ENCODE peak calls at places on chromosomes 12 and 14, in eight cellular contexts. A is keratinocyte, R is spleen, J is GM23248, I is SK-N-SH, X is upper lobe of right lung, V is right cardiac atrium, N is AG04450. B is an unnamed sample.

GRCh38 chr14:55129086-55129427 is at the start of gene LGALS3:
- DNase-seq in J (peak), V (peak), A (no peak), N (no peak), X (peak), I (peak), R (peak), B (peak)

GRCh38 chr12:61713121-61713520 is 547.1 kb upstream of the USP15 start:
- DNase-seq in J (peak), N (no peak), A (no peak), X (no peak), I (no peak), V (no peak), R (no peak), B (no peak)

GRCh38 chr12:31590730-31591307 is at the start of gene DENND5B:
- DNase-seq in A (no peak), R (peak), X (peak), J (peak), V (peak), I (peak), N (no peak), B (no peak)

GRCh38 chr12:132152411-132152821 is 8.2 kb downstream of the NOC4L start:
- DNase-seq in A (no peak), V (no peak), X (peak), I (no peak), R (no peak), N (no peak), J (no peak), B (no peak)

GRCh38 chr12:52023182-52023975 is 16.6 kb downstream of the TAMALIN start:
- DNase-seq in I (peak), R (peak), A (no peak), X (peak), N (no peak), V (peak), J (peak), B (no peak)

GRCh38 chr12:7310070-7310469 is 6.2 kb downstream of the ACSM4 start:
- DNase-seq in V (no peak), A (no peak), R (no peak), J (no peak), I (no peak), N (no peak), X (no peak), B (no peak)

GRCh38 chr12:49357099-49357678 is 10.1 kb upstream of the SPATS2 start:
- DNase-seq in J (peak), R (no peak), X (no peak), V (no peak), A (no peak), I (peak), N (peak), B (no peak)

GRCh38 chr14:100192250-100192671 is 32.8 kb upstream of the DEGS2 start:
- DNase-seq in I (no peak), X (peak), V (peak), N (no peak), J (no peak), A (no peak), R (peak), B (no peak)

GRCh38 chr12:67827820-67828383 is 161.3 kb upstream of the IFNG-AS1 start:
- DNase-seq in V (no peak), I (peak), X (no peak), A (peak), J (peak), N (peak), R (no peak), B (peak)

GRCh38 chr12:110741371-110741770 is 1.3 kb downstream of the PPP1CC start:
- DNase-seq in J (peak), I (no peak), V (no peak), A (no peak), N (no peak), X (no peak), R (no peak), B (no peak)

GRCh38 chr12:70278945-70279344 is 35.7 kb downstream of the CNOT2 start:
- DNase-seq in I (no peak), R (no peak), N (no peak), A (no peak), V (no peak), J (no peak), X (no peak), B (no peak)

GRCh38 chr14:24367506-24368214 is at the start of gene NFATC4:
- DNase-seq in A (no peak), N (peak), V (peak), R (no peak), I (peak), J (peak), X (no peak), B (no peak)

GRCh38 chr12:51397670-51398069 is 6.5 kb upstream of the GALNT6 start:
- DNase-seq in I (no peak), X (no peak), J (no peak), V (no peak), R (no peak), A (no peak), N (no peak), B (no peak)

GRCh38 chr14:105765893-105766614 is 239.7 kb downstream of the TMEM121 start:
- DNase-seq in I (no peak), J (no peak), V (no peak), X (peak), A (no peak), R (peak), N (no peak), B (no peak)

GRCh38 chr12:21980544-21980943 is 39.3 kb upstream of the ABCC9 start:
- DNase-seq in X (no peak), V (no peak), J (no peak), N (no peak), I (no peak), A (no peak), R (no peak), B (no peak)

GRCh38 chr12:51071663-51072062 is 11.7 kb downstream of the CSRNP2 start:
- DNase-seq in A (no peak), J (no peak), I (no peak), X (no peak), V (no peak), R (no peak), N (peak), B (no peak)

GRCh38 chr12:55797550-55797949 is 20.0 kb downstream of the SARNP start:
- DNase-seq in R (no peak), A (no peak), J (no peak), I (no peak), V (no peak), N (no peak), X (no peak), B (no peak)

GRCh38 chr14:61569783-61570182 is 125.5 kb upstream of the HIF1A start:
- DNase-seq in N (no peak), V (peak), J (peak), A (no peak), R (peak), X (peak), I (no peak), B (peak)

GRCh38 chr14:106518054-106518943 is 991.9 kb downstream of the TMEM121 start:
- DNase-seq in N (no peak), I (peak), X (peak), V (peak), R (peak), J (no peak), A (no peak), B (no peak)

GRCh38 chr12:79454338-79454777 is 236.4 kb downstream of the PAWR start:
- DNase-seq in V (no peak), R (no peak), A (no peak), X (no peak), J (peak), I (no peak), N (peak), B (no peak)

GRCh38 chr12:62866451-62867082 is 68.4 kb downstream of the PPM1H start:
- DNase-seq in I (no peak), X (no peak), N (peak), A (no peak), V (no peak), R (no peak), J (peak), B (no peak)

GRCh38 chr14:52349731-52350130 is 35.6 kb downstream of the PTGER2 start:
- DNase-seq in R (no peak), J (no peak), N (no peak), A (no peak), I (no peak), V (no peak), X (no peak), B (no peak)

GRCh38 chr14:41403360-41403759 is 203.3 kb upstream of the LRFN5 start:
- DNase-seq in V (no peak), J (no peak), I (no peak), R (no peak), N (no peak), A (no peak), X (no peak), B (no peak)

GRCh38 chr12:61546296-61546695 is 713.9 kb upstream of the USP15 start:
- DNase-seq in A (no peak), N (no peak), V (no peak), X (no peak), R (no peak), I (no peak), J (no peak), B (no peak)

GRCh38 chr12:57842342-57843294 is 3.9 kb downstream of the CTDSP2 start:
- DNase-seq in J (peak), X (no peak), I (no peak), V (no peak), N (no peak), R (no peak), A (no peak), B (no peak)

GRCh38 chr12:31206038-31206670 is 119.8 kb downstream of the SINHCAF start:
- DNase-seq in V (no peak), R (no peak), J (peak), N (no peak), A (peak), X (no peak), I (no peak), B (no peak)

GRCh38 chr12:124927325-124928094 is 13.1 kb upstream of the UBC start:
- DNase-seq in I (peak), A (no peak), V (peak), X (peak), J (peak), R (peak), N (no peak), B (peak)

GRCh38 chr12:52517005-52517835 is 3.0 kb downstream of the KRT5 start:
- DNase-seq in J (no peak), X (no peak), I (no peak), N (no peak), R (no peak), V (no peak), A (peak), B (no peak)

GRCh38 chr12:90575995-90576394 is 379.0 kb downstream of the CCER1 start:
- DNase-seq in R (no peak), I (no peak), J (no peak), X (no peak), A (no peak), V (no peak), N (no peak), B (no peak)

GRCh38 chr12:94867066-94867855 is 136.2 kb downstream of the NDUFA12 start:
- DNase-seq in I (no peak), N (no peak), X (no peak), J (no peak), R (no peak), V (no peak), A (no peak), B (no peak)

GRCh38 chr14:38127784-38128183 is 79.9 kb upstream of the SSTR1 start:
- DNase-seq in N (no peak), V (no peak), I (no peak), R (no peak), X (no peak), A (no peak), J (peak), B (no peak)

GRCh38 chr12:19794116-19794515 is 354.8 kb downstream of the AEBP2 start:
- DNase-seq in X (no peak), N (no peak), R (no peak), J (no peak), I (no peak), V (no peak), A (no peak), B (no peak)

GRCh38 chr12:132161796-132162507 is 17.7 kb downstream of the NOC4L start:
- DNase-seq in V (no peak), N (no peak), I (no peak), A (no peak), J (no peak), X (peak), R (peak), B (no peak)

GRCh38 chr14:77303417-77304156 is 17.1 kb downstream of the POMT2 start:
- DNase-seq in I (no peak), X (no peak), A (peak), V (no peak), N (peak), J (peak), R (no peak), B (no peak)

GRCh38 chr14:61438860-61439765 is 117.7 kb downstream of the PRKCH start:
- DNase-seq in A (no peak), I (no peak), R (no peak), V (peak), J (peak), N (no peak), X (peak), B (no peak)

GRCh38 chr14:70906785-70907171 is 481 bp upstream of the PCNX1 start:
- DNase-seq in I (no peak), N (no peak), R (no peak), X (no peak), J (peak), V (no peak), A (no peak), B (no peak)
- H3K27ac ChIP-seq in I (peak), N (peak), R (peak), X (peak), J (peak), V (peak), A (peak), B (peak)

GRCh38 chr14:75063491-75064204 is at the start of gene ACYP1:
- DNase-seq in N (peak), X (peak), I (peak), R (peak), V (peak), A (no peak), J (peak), B (peak)
- H3K27ac ChIP-seq in N (peak), X (peak), I (peak), R (peak), V (peak), A (peak), J (no peak), B (peak)

GRCh38 chr12:118315821-118316220 is 56.9 kb downstream of the TAOK3 start:
- DNase-seq in A (no peak), N (no peak), V (no peak), X (no peak), J (peak), I (no peak), R (no peak), B (no peak)

GRCh38 chr12:118307069-118307954 is 65.4 kb downstream of the TAOK3 start:
- DNase-seq in N (peak), A (peak), R (no peak), X (no peak), J (peak), I (no peak), V (no peak), B (no peak)

GRCh38 chr12:118310320-118310719 is 62.4 kb downstream of the TAOK3 start:
- DNase-seq in I (no peak), N (no peak), V (no peak), X (no peak), J (no peak), A (no peak), R (no peak), B (no peak)

GRCh38 chr12:118312578-118312977 is 60.1 kb downstream of the TAOK3 start:
- DNase-seq in R (no peak), N (no peak), X (no peak), I (no peak), J (peak), A (no peak), V (no peak), B (no peak)

DNA sequence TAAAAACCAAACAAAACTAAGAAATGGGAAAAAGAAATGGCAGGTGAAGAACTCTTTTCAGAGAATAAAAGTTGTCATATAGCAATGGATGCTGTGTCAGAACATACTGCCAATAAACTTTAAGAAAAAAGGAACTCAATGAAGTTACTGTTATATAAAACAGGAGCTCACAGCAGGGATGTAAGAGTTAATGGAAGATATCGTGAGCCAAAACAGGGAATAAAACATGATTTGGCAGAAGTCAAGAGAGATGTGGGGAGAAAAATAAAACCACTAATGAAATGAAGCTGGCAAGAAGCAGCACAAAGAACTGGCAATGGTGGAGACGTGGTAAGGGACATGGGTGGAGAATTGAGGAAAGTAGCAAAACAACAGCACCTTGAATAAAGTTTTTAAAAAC is 61.0 kb downstream of the TAOK3 start:
- DNase-seq in R (no peak), X (no peak), J (no peak), A (no peak), V (no peak), I (no peak), N (no peak), B (no peak)
- H3K27ac ChIP-seq in R (no peak), X (no peak), J (no peak), A (no peak), V (no peak), I (peak), N (no peak), B (peak)

GRCh38 chr12:16610006-16610520 is 4.1 kb upstream of the LMO3 start:
- DNase-seq in X (no peak), A (no peak), I (no peak), J (no peak), R (no peak), V (no peak), N (no peak), B (no peak)
- H3K27ac ChIP-seq in X (peak), A (no peak), I (no peak), J (no peak), R (no peak), V (peak), N (no peak), B (no peak)

DNA sequence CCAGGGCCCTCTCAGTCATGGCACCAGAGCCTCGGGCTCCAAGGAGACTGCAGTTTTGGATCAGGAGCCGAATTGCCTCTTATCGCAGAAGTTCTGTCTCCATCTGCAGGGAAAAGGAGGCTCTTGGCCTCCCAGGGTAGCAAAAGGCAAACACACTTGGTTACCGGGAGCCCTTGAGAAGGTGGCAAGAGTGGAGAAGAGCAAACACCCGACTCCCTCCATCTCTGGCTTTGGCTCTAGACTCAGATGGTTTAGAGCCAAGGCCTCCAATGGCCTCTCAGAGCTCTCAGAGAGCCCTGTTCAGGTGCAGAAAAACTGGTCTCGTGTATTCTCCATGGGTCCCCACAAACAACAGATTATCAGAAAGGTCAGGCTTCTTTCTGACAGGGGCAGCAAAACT is 44.6 kb downstream of the NINJ2 start:
- DNase-seq in X (no peak), V (no peak), I (no peak), R (no peak), N (no peak), J (no peak), A (no peak), B (no peak)
- H3K27ac ChIP-seq in X (peak), V (peak), I (no peak), R (no peak), N (no peak), J (no peak), A (no peak), B (no peak)

GRCh38 chr14:22502551-22502950 is 86.5 kb downstream of the DAD1 start:
- DNase-seq in V (no peak), A (no peak), X (no peak), J (no peak), R (no peak), I (no peak), N (no peak), B (no peak)
- H3K27ac ChIP-seq in V (peak), A (no peak), X (no peak), J (no peak), R (no peak), I (no peak), N (no peak), B (no peak)

GRCh38 chr12:29738416-29738815 is 45.3 kb downstream of the TMTC1 start:
- DNase-seq in J (peak), A (no peak), R (no peak), X (no peak), I (no peak), V (no peak), N (no peak), B (no peak)
- H3K27ac ChIP-seq in J (peak), A (no peak), R (no peak), X (no peak), I (no peak), V (no peak), N (no peak), B (no peak)

DNA sequence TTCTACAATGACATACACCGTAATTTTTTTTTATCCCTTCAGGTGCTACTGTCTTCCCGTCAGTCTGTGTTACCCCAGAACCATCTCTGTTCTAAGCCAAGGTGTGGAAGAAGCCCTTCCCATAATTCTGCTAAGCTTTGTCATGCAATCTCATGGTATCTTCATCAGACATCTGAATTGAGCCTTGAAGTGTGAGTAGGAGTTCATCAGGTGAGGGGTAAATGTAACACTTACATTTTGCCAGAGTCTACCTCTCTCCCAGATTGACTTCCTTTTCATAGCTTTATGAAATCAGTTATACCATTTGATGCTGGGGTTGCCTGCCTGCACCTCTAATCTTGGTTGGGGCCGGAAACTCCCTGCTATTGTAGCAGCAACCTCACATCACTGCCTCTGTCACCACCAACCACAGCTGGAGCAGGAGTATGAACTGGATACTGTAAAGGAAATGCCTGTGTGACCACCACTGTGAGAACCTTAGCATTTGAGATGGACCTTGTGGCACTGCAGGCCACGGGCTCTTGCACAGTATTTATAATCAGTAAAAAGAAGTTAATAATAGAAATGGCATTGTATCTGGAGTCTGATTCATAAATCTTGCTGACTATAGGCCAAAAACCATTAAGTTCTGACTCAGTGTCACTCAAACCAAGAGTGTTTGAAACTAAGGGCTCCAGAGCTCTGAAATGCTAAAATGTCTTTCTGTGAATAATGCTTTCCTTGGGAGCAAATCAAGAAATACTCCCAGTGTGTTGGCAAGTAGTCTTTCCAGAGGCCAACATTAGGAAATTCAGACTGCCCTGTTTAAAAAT is 58.6 kb upstream of the STK38L start:
- DNase-seq in N (no peak), J (peak), V (no peak), X (no peak), A (no peak), I (no peak), R (no peak), B (no peak)
- H3K27ac ChIP-seq in N (no peak), J (peak), V (peak), X (no peak), A (no peak), I (peak), R (no peak), B (no peak)

GRCh38 chr12:103470664-103471063 is 25.1 kb downstream of the C12orf42 start:
- DNase-seq in X (no peak), R (peak), A (peak), N (no peak), I (no peak), J (peak), V (no peak), B (no peak)

GRCh38 chr12:103469716-103470115 is 26.1 kb downstream of the C12orf42 start:
- DNase-seq in A (no peak), J (peak), V (no peak), X (no peak), I (no peak), R (no peak), N (no peak), B (no peak)

GRCh38 chr12:103475073-103475472 is 20.7 kb downstream of the C12orf42 start:
- DNase-seq in A (no peak), X (no peak), I (no peak), N (no peak), J (no peak), V (no peak), R (no peak), B (no peak)
- H3K27ac ChIP-seq in A (no peak), X (no peak), I (no peak), N (no peak), J (no peak), V (no peak), R (no peak), B (no peak)

GRCh38 chr14:36450550-36450949 is 69.5 kb downstream of the NKX2-1 start:
- DNase-seq in X (no peak), R (no peak), I (no peak), A (no peak), V (no peak), N (no peak), J (no peak), B (no peak)
- H3K27ac ChIP-seq in X (peak), R (no peak), I (no peak), A (no peak), V (no peak), N (no peak), J (no peak), B (no peak)

B was measured in RWPE2.